ENCODE peak calls at places on chromosomes 4 and X, in five cellular contexts. W is hepatocyte, Y is HepG2, T is PC-9, P is SK-N-SH. C is an unnamed sample.

GRCh38 chr4:24054910-24055309 is 165.1 kb upstream of the PPARGC1A start:
- DNase-seq in P (no peak), T (no peak), Y (no peak), W (no peak), C (no peak)

GRCh38 chrX:153981771-153982533 is 9.4 kb downstream of the TMEM187 start:
- DNase-seq in W (no peak), T (no peak), P (no peak), Y (no peak), C (no peak)

GRCh38 chrX:38974542-38974941 is 173.3 kb downstream of the MID1IP1 start:
- DNase-seq in W (no peak), P (no peak), T (no peak), Y (no peak), C (no peak)

GRCh38 chr4:174256277-174256713 is 27.2 kb downstream of the FBXO8 start:
- DNase-seq in T (no peak), P (no peak), Y (no peak), W (no peak), C (no peak)

GRCh38 chrX:135931644-135932487 is 38.4 kb downstream of the SAGE1 start:
- DNase-seq in Y (peak), P (peak), T (peak), W (peak), C (peak)

GRCh38 chrX:2690856-2691542 is at the start of gene CD99:
- DNase-seq in Y (peak), T (peak), W (peak), P (peak), C (peak)

GRCh38 chrX:50648151-50648550 is 165.8 kb downstream of the SHROOM4 start:
- DNase-seq in Y (no peak), W (no peak), T (no peak), P (no peak), C (no peak)

GRCh38 chr4:71187399-71188196 is 151.2 kb upstream of the SLC4A4 start:
- DNase-seq in Y (no peak), W (peak), P (no peak), T (peak), C (no peak)

GRCh38 chr4:103994059-103994458 is 274.3 kb upstream of the TACR3 start:
- DNase-seq in T (no peak), P (no peak), W (no peak), Y (peak), C (no peak)

GRCh38 chrX:1354036-1355019 is 17.7 kb downstream of the IL3RA start:
- DNase-seq in W (no peak), T (no peak), Y (no peak), P (no peak), C (no peak)

GRCh38 chr4:69760455-69760854 is at the start of gene SULT1B1:
- DNase-seq in T (no peak), P (no peak), Y (no peak), W (peak), C (no peak)

GRCh38 chrX:11427082-11428033 is 134.1 kb downstream of the AMELX start:
- DNase-seq in T (no peak), Y (no peak), P (peak), W (peak), C (no peak)

GRCh38 chrX:71147496-71148277 is 3.0 kb downstream of the NLGN3 start:
- DNase-seq in T (no peak), P (no peak), Y (peak), W (no peak), C (peak)

GRCh38 chrX:71148278-71148663 is 3.6 kb downstream of the NLGN3 start:
- DNase-seq in T (no peak), Y (no peak), W (no peak), P (no peak), C (no peak)

GRCh38 chrX:71140440-71140839 is 4.2 kb upstream of the NLGN3 start:
- DNase-seq in T (no peak), Y (no peak), W (no peak), P (no peak), C (no peak)

GRCh38 chrX:71143508-71143907 is 1.1 kb upstream of the NLGN3 start:
- DNase-seq in Y (no peak), W (no peak), T (no peak), P (no peak), C (no peak)

GRCh38 chrX:71144651-71145050 is at the start of gene NLGN3:
- DNase-seq in W (no peak), Y (no peak), T (no peak), P (peak), C (no peak)
- H3K4me2 ChIP-seq in W (peak), Y (no peak), T (no peak), P (peak), C (no peak)

GRCh38 chr4:168877779-168878491 is 132.1 kb downstream of the CBR4 start:
- DNase-seq in W (peak), Y (no peak), T (peak), P (peak), C (no peak)
- H3K4me2 ChIP-seq in W (peak), Y (no peak), T (no peak), P (no peak), C (no peak)

GRCh38 chr4:185821029-185821419 is 9.0 kb upstream of the SORBS2 start:
- DNase-seq in Y (no peak), T (no peak), W (no peak), P (no peak), C (no peak)

GRCh38 chr4:185830263-185830994 is 18.4 kb upstream of the SORBS2 start:
- DNase-seq in T (no peak), P (no peak), W (no peak), Y (no peak), C (no peak)

GRCh38 chr4:185822791-185823190 is 10.8 kb upstream of the SORBS2 start:
- DNase-seq in P (no peak), Y (no peak), W (no peak), T (no peak), C (no peak)

GRCh38 chr4:185826381-185826780 is 14.4 kb upstream of the SORBS2 start:
- DNase-seq in P (no peak), Y (no peak), T (no peak), W (no peak), C (no peak)

GRCh38 chr4:185825737-185826136 is 13.7 kb upstream of the SORBS2 start:
- DNase-seq in T (no peak), W (no peak), P (no peak), Y (no peak), C (no peak)
- H3K4me2 ChIP-seq in T (no peak), W (no peak), P (no peak), Y (no peak), C (no peak)

DNA sequence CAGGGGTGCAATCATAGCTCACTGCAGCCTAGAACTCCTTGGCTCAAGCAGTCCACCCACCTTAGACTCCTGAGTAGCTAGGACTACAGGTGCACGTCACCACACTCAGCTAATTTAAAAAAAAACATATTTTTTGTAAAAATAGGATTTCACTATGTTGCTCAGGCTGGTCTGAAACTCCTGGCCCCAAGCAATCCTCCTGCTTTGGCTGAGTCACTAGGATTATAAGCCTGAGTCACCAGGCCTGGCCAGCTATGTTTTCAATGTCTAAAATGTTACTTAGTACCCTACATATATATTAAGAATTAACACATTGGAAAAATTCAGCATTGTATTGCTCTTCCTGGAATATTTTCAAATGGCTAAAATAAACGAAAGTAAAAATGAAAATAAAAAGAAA is 37.5 kb downstream of the PNPLA4 start:
- DNase-seq in P (no peak), T (no peak), W (no peak), Y (no peak), C (no peak)
- H3K4me2 ChIP-seq in P (no peak), T (no peak), W (no peak), Y (no peak), C (no peak)

GRCh38 chr4:8515316-8516060 is 64.7 kb upstream of the GPR78 start:
- DNase-seq in Y (no peak), P (no peak), W (no peak), T (peak), C (no peak)

GRCh38 chr4:8516061-8516573 is 64.1 kb upstream of the GPR78 start:
- DNase-seq in W (no peak), P (no peak), Y (no peak), T (no peak), C (no peak)

GRCh38 chr4:8514391-8514790 is 65.8 kb upstream of the GPR78 start:
- DNase-seq in W (no peak), T (no peak), Y (no peak), P (no peak), C (no peak)

GRCh38 chr4:8517946-8518345 is 62.2 kb upstream of the GPR78 start:
- DNase-seq in Y (no peak), P (no peak), W (no peak), T (no peak), C (no peak)

DNA sequence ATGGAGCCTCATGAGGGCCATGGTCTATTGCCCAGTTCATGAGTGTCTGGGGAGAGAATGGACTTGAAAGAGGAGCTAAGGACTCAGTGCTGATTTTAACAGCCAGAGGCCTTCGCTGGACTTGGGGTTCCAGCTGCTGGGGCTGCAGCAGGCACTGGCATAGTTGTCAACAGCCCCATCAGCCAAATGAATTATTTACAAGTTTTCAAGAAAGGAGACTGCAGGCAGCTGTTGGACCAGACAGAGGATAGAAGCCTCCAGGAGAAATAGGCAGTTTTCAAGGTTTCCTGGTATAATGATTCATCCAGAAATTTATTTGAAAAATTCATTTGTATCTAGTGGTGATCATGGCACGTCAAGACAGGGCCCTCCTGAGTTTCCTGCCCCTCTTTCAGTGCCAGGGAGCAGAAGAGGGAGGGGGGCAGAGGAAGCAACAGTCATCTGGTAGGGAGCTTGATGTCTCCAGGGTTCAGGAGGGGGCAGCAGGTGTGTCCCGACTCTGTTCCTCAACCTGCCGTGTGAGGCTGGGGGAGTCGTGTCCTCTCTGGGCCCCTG is 63.1 kb upstream of the GPR78 start:
- DNase-seq in T (no peak), W (no peak), Y (no peak), P (no peak), C (no peak)
- H3K4me2 ChIP-seq in T (no peak), W (no peak), Y (no peak), P (no peak), C (no peak)

GRCh38 chr4:1045193-1045594 is 33.8 kb downstream of the FGFRL1 start:
- DNase-seq in Y (no peak), P (no peak), W (no peak), T (no peak), C (no peak)
- H3K4me2 ChIP-seq in Y (no peak), P (peak), W (no peak), T (peak), C (no peak)

GRCh38 chrX:156000361-156000926 is 2.9 kb downstream of the IL9R start:
- DNase-seq in W (peak), Y (no peak), T (no peak), P (no peak), C (no peak)
- H3K4me2 ChIP-seq in W (no peak), Y (no peak), T (no peak), P (no peak), C (no peak)

GRCh38 chr4:2924765-2925301 is 38.4 kb downstream of the NOP14 start:
- DNase-seq in T (no peak), P (no peak), W (peak), Y (no peak), C (no peak)

GRCh38 chr4:2923141-2923551 is 40.1 kb downstream of the NOP14 start:
- DNase-seq in T (no peak), P (no peak), Y (no peak), W (no peak), C (no peak)

GRCh38 chr4:2925496-2925895 is 37.7 kb downstream of the NOP14 start:
- DNase-seq in P (no peak), Y (no peak), T (no peak), W (no peak), C (no peak)

GRCh38 chr4:2924286-2924685 is 38.9 kb downstream of the NOP14 start:
- DNase-seq in W (no peak), T (no peak), P (no peak), Y (no peak), C (no peak)

GRCh38 chr4:2923678-2924173 is 39.5 kb downstream of the NOP14 start:
- DNase-seq in Y (no peak), P (no peak), W (no peak), T (no peak), C (no peak)
- H3K4me2 ChIP-seq in Y (no peak), P (no peak), W (no peak), T (no peak), C (no peak)

C was measured in OCI-LY7.